ENCODE peak calls at places on chromosomes 16 and 17, in eight cellular contexts. L is mesendoderm, B is small intestine, D is heart left ventricle, K is neuronal stem cell, X is fibroblast of lung, Z is colonic mucosa, I is ascending aorta. M is an unnamed sample.

GRCh38 chr17:19018600-19018950 is 14.0 kb upstream of the FAM83G start:
- DNase-seq in I (no peak), X (no peak), Z (no peak), L (no peak), D (peak; percentile 23), B (no peak), K (no peak), M (no peak)

GRCh38 chr16:9706217-9706616 is 476.0 kb downstream of the GRIN2A start:
- DNase-seq in I (no peak), L (no peak), D (no peak), B (no peak), X (no peak), K (no peak), Z (no peak), M (peak; percentile 5)

GRCh38 chr17:12567077-12568053 is 98.3 kb upstream of the MYOCD start:
- DNase-seq in X (no peak), B (no peak), D (no peak), Z (no peak), K (no peak), L (peak; percentile 79), I (no peak), M (no peak)

GRCh38 chr16:74309789-74310781 is 13.5 kb downstream of the PSMD7 start:
- DNase-seq in X (peak; percentile 65), Z (peak; percentile 30), K (peak; percentile 39), D (no peak), L (peak; percentile 65), B (peak; percentile 48), I (no peak), M (no peak)

GRCh38 chr17:5821813-5822212 is 237.5 kb upstream of the NLRP1 start:
- DNase-seq in K (no peak), L (no peak), I (no peak), Z (no peak), D (no peak), X (no peak), B (no peak), M (no peak)

GRCh38 chr16:2149630-2150417 is 1.4 kb downstream of the RAB26 start:
- DNase-seq in D (no peak), I (no peak), L (peak; percentile 70), K (no peak), B (no peak), Z (no peak), X (no peak), M (peak; percentile 65)

GRCh38 chr16:49910761-49911160 is 54.8 kb upstream of the ZNF423 start:
- DNase-seq in K (no peak), X (no peak), Z (no peak), B (no peak), I (no peak), D (no peak), L (no peak), M (no peak)

GRCh38 chr16:24858219-24859041 is 12.7 kb downstream of the SLC5A11 start:
- DNase-seq in B (peak; percentile 63), I (no peak), K (peak; percentile 65), D (peak; percentile 68), Z (peak; percentile 63), X (peak; percentile 59), L (peak; percentile 69), M (peak; percentile 59)

GRCh38 chr17:68431661-68432071 is 25.6 kb downstream of the WIPI1 start:
- DNase-seq in Z (peak; percentile 15), B (peak; percentile 11), D (no peak), X (peak; percentile 38), K (no peak), I (no peak), L (peak; percentile 59), M (no peak)

GRCh38 chr17:18920911-18921441 is 31.0 kb upstream of the SLC5A10 start:
- DNase-seq in I (no peak), D (no peak), X (no peak), Z (peak; percentile 33), B (no peak), K (no peak), L (no peak), M (no peak)

GRCh38 chr17:44906010-44906646 is 6.9 kb upstream of the EFTUD2 start:
- DNase-seq in X (peak; percentile 94), B (no peak), K (no peak), Z (no peak), L (peak; percentile 75), D (no peak), I (no peak), M (peak; percentile 83)

GRCh38 chr17:64130559-64131001 is 636 bp upstream of the ERN1 start:
- DNase-seq in Z (peak; percentile 53), B (no peak), I (peak; percentile 43), K (no peak), L (no peak), X (peak; percentile 59), D (no peak), M (no peak)

GRCh38 chr17:61399131-61400057 is at the start of gene TBX2:
- DNase-seq in Z (peak; percentile 50), L (peak; percentile 87), D (peak; percentile 90), K (no peak), I (peak; percentile 50), B (no peak), X (peak; percentile 99), M (peak; percentile 96)

GRCh38 chr17:44014133-44014436 is 678 bp downstream of the TMEM101 start:
- DNase-seq in K (no peak), I (no peak), B (no peak), D (no peak), X (no peak), Z (no peak), L (no peak), M (peak; percentile 39)

GRCh38 chr16:85553436-85554113 is 59.5 kb upstream of the GSE1 start:
- DNase-seq in I (no peak), L (peak; percentile 90), K (peak; percentile 85), X (peak; percentile 69), D (peak; percentile 90), B (peak; percentile 51), Z (peak; percentile 76), M (peak; percentile 79)

GRCh38 chr17:71779482-71779881 is 341.3 kb upstream of the SOX9 start:
- DNase-seq in I (no peak), L (no peak), B (no peak), X (no peak), K (no peak), Z (no peak), D (no peak), M (no peak)

GRCh38 chr17:71780596-71780995 is 340.2 kb upstream of the SOX9 start:
- DNase-seq in K (no peak), L (no peak), X (no peak), D (no peak), I (no peak), Z (no peak), B (no peak), M (no peak)

GRCh38 chr17:71777048-71777638 is 343.7 kb upstream of the SOX9 start:
- DNase-seq in D (no peak), B (peak; percentile 5), L (no peak), I (no peak), X (no peak), K (no peak), Z (no peak), M (no peak)
- H3K4me3 ChIP-seq in D (no peak overlapping the region), B (no peak overlapping the region), L (no peak overlapping the region), I (no peak overlapping the region), X (no peak overlapping the region), K (no peak overlapping the region), Z (no peak overlapping the region), M (no peak overlapping the region)

GRCh38 chr17:27802962-27803680 is 2.8 kb upstream of the NOS2 start:
- DNase-seq in B (no peak), X (no peak), K (no peak), Z (no peak), D (no peak), I (no peak), L (peak; percentile 35), M (no peak)

GRCh38 chr17:27798376-27798775 is 2.0 kb downstream of the NOS2 start:
- DNase-seq in I (no peak), K (no peak), B (no peak), L (peak; percentile 35), Z (no peak), X (no peak), D (no peak), M (no peak)

GRCh38 chr17:27797390-27798091 is 2.8 kb downstream of the NOS2 start:
- DNase-seq in B (peak; percentile 95), Z (peak; percentile 67), L (no peak), K (no peak), I (no peak), D (no peak), X (no peak), M (no peak)

GRCh38 chr17:27802033-27802432 is 1.7 kb upstream of the NOS2 start:
- DNase-seq in L (no peak), X (no peak), I (no peak), K (no peak), D (no peak), Z (no peak), B (no peak), M (no peak)

DNA sequence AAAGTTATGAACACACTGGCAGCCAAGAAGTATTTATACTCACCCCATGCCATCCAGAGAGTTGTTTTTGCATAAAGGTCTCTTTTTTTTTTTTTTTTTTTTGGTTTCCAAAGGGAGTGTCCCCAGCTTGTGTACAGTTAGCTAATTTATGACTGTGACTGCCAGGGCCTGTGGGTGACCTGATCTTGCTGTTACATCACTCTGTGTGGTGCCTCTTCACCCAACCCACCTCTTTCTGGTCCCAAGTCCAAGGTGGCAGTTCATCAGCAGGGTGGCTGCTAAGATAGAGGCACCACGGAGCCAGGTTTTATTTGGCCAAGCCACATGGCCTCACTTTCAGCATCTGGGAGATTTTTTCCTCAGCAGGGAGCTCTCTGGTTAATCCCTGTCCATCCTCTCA is at the start of gene NOS2:
- DNase-seq in B (peak; percentile 89), X (no peak), I (no peak), L (no peak), K (no peak), D (no peak), Z (peak; percentile 73), M (peak; percentile 23)
- H3K27me3 ChIP-seq in B (no peaks in the 10 kb centered on the region), X (no peaks in the 10 kb centered on the region), I (no peaks in the 10 kb centered on the region), L (no peaks in the 10 kb centered on the region), K (no peaks in the 10 kb centered on the region), D (no peaks in the 10 kb centered on the region), Z (no peaks in the 10 kb centered on the region), M (no peaks in the 10 kb centered on the region)

GRCh38 chr17:54935487-54935886 is 33.0 kb downstream of the COX11 start:
- DNase-seq in L (peak; percentile 18), B (peak; percentile 83), I (no peak), D (no peak), K (no peak), Z (peak; percentile 22), X (no peak), M (no peak)
- H3K36me3 ChIP-seq in L (no peaks in the 10 kb centered on the region), B (peaks cover 2% of the 10 kb centered on the region), I (peaks cover 59% of the 10 kb centered on the region), D (no peaks in the 10 kb centered on the region), K (peaks cover 73% of the 10 kb centered on the region), Z (no peaks in the 10 kb centered on the region), X (no peaks in the 10 kb centered on the region), M (peaks cover 49% of the 10 kb centered on the region)

GRCh38 chr16:15771694-15772093 is 85.1 kb downstream of the MYH11 start:
- DNase-seq in L (no peak), X (no peak), K (no peak), B (no peak), D (no peak), I (no peak), Z (no peak), M (no peak)

GRCh38 chr16:15768201-15768600 is 88.6 kb downstream of the MYH11 start:
- DNase-seq in L (no peak), Z (no peak), K (no peak), B (no peak), X (no peak), D (no peak), I (no peak), M (no peak)

GRCh38 chr16:15770512-15770911 is 86.3 kb downstream of the MYH11 start:
- DNase-seq in Z (no peak), K (no peak), I (no peak), X (peak; percentile 33), B (no peak), D (no peak), L (no peak), M (peak; percentile 41)

GRCh38 chr16:15769239-15769638 is 87.6 kb downstream of the MYH11 start:
- DNase-seq in D (no peak), X (no peak), B (no peak), K (no peak), Z (no peak), L (no peak), I (no peak), M (no peak)

GRCh38 chr16:15770107-15770506 is 86.7 kb downstream of the MYH11 start:
- DNase-seq in K (no peak), Z (no peak), D (no peak), B (no peak), X (no peak), I (no peak), L (no peak), M (no peak)
- H3K4me3 ChIP-seq in K (no peak overlapping the region), Z (no peak overlapping the region), D (no peak overlapping the region), B (no peak overlapping the region), X (no peak overlapping the region), I (no peak overlapping the region), L (no peak overlapping the region), M (no peak overlapping the region)